ENCODE peak calls at places on chromosome 13, in six cellular contexts. I, O, V, B, N and Z are unnamed samples.

GRCh38 chr13:107124129-107124718 is 556.3 kb upstream of the ARGLU1 start:
- DNase-seq in O (no peak), B (no peak), V (no peak), N (peak), I (no peak), Z (no peak)

GRCh38 chr13:40043759-40044158 is 388.3 kb downstream of the COG6 start:
- DNase-seq in B (no peak), V (no peak), O (no peak), I (no peak), N (no peak), Z (no peak)

GRCh38 chr13:60062502-60062901 is 101.2 kb downstream of the DIAPH3 start:
- DNase-seq in B (no peak), O (no peak), N (no peak), V (no peak), I (no peak), Z (no peak)

GRCh38 chr13:108915634-108916497 is 286.5 kb downstream of the MYO16 start:
- DNase-seq in V (peak), N (peak), B (peak), O (peak), I (peak), Z (no peak)

GRCh38 chr13:64928704-64929499 is 2301.2 kb downstream of the PCDH9 start:
- DNase-seq in B (no peak), N (peak), I (no peak), O (no peak), V (no peak), Z (no peak)

GRCh38 chr13:113862766-113863510 is 938 bp downstream of the GAS6 start:
- DNase-seq in O (no peak), I (no peak), V (no peak), N (no peak), B (no peak), Z (no peak)

GRCh38 chr13:28136916-28137315 is 1.4 kb upstream of the PAN3 start:
- DNase-seq in N (no peak), V (no peak), O (no peak), B (no peak), I (no peak), Z (no peak)

GRCh38 chr13:44816701-44817684 is 172.3 kb downstream of the NUFIP1 start:
- DNase-seq in O (no peak), B (no peak), V (no peak), N (no peak), I (no peak), Z (no peak)

GRCh38 chr13:98563071-98563470 is 13.8 kb downstream of the STK24 start:
- DNase-seq in O (no peak), I (no peak), B (no peak), N (no peak), V (no peak), Z (no peak)

GRCh38 chr13:68523838-68524424 is 1293.8 kb upstream of the PCDH9 start:
- DNase-seq in N (no peak), V (no peak), I (no peak), O (no peak), B (no peak), Z (no peak)

GRCh38 chr13:80469841-80470378 is 129.0 kb upstream of the SPRY2 start:
- DNase-seq in B (peak), N (peak), V (no peak), I (no peak), O (peak), Z (no peak)

GRCh38 chr13:98838776-98839175 is 86.3 kb upstream of the SLC15A1 start:
- DNase-seq in B (no peak), V (no peak), O (no peak), N (no peak), I (no peak), Z (no peak)

GRCh38 chr13:111049791-111050538 is 65.1 kb upstream of the ARHGEF7 start:
- DNase-seq in N (no peak), B (no peak), O (peak), V (no peak), I (no peak), Z (no peak)

GRCh38 chr13:35812730-35813129 is 318.5 kb downstream of the DCLK1 start:
- DNase-seq in N (no peak), I (no peak), O (no peak), B (no peak), V (no peak), Z (no peak)

GRCh38 chr13:104782741-104783140 is 1716.5 kb upstream of the SLC10A2 start:
- DNase-seq in I (no peak), O (no peak), N (no peak), B (no peak), V (no peak), Z (no peak)

GRCh38 chr13:21466527-21466926 is 7.4 kb upstream of the ZDHHC20 start:
- DNase-seq in V (no peak), O (no peak), I (no peak), N (no peak), B (no peak), Z (no peak)

GRCh38 chr13:72973234-72973633 is 85.6 kb upstream of the KLF5 start:
- DNase-seq in N (no peak), V (no peak), I (no peak), B (no peak), O (no peak), Z (no peak)